ENCODE peak calls at places on chromosomes 4 and X, in six cellular contexts. C, A, X, I, H and Q are unnamed samples.

GRCh38 chrX:117751155-117751554 is 365.5 kb downstream of the KLHL13 start:
- DNase-seq in C (no peak), A (no peak), X (no peak), I (no peak), H (no peak), Q (no peak)

GRCh38 chrX:68990948-68991347 is 162.1 kb downstream of the EFNB1 start:
- DNase-seq in C (no peak), A (no peak), X (no peak), I (no peak), H (no peak), Q (no peak)

GRCh38 chrX:41472231-41472815 is 25.2 kb downstream of the NYX start:
- DNase-seq in C (no peak), A (no peak), X (no peak), I (no peak), H (no peak), Q (no peak)

GRCh38 chr4:55592014-55592413 is at the start of gene PDCL2:
- DNase-seq in C (no peak), A (peak), X (no peak), I (no peak), H (no peak), Q (no peak)

GRCh38 chr4:15778742-15779231 is 659 bp downstream of the CD38 start:
- DNase-seq in C (no peak), A (peak), X (peak), I (no peak), H (peak), Q (peak)

GRCh38 chr4:57492479-57492878 is 382.3 kb upstream of the IGFBP7 start:
- DNase-seq in C (no peak), A (no peak), X (no peak), I (no peak), H (no peak), Q (no peak)

GRCh38 chrX:120604359-120604782 is 470 bp downstream of the MCTS1 start:
- DNase-seq in C (peak), A (no peak), X (no peak), I (no peak), H (peak), Q (no peak)

GRCh38 chr4:80540785-80541469 is 205.4 kb downstream of the CFAP299 start:
- DNase-seq in C (no peak), A (no peak), X (no peak), I (no peak), H (no peak), Q (no peak)

GRCh38 chr4:56907489-56908205 is at the start of gene REST:
- DNase-seq in C (peak), A (peak), X (peak), I (peak), H (peak), Q (peak)

GRCh38 chrX:81868979-81869378 is 667.1 kb downstream of the SH3BGRL start:
- DNase-seq in C (no peak), A (no peak), X (no peak), I (no peak), H (no peak), Q (no peak)

GRCh38 chr4:102553982-102554381 is 52.8 kb downstream of the NFKB1 start:
- DNase-seq in C (no peak), A (no peak), X (no peak), I (no peak), H (no peak), Q (no peak)

GRCh38 chrX:123188081-123188480 is 4.0 kb downstream of the GRIA3 start:
- DNase-seq in C (no peak), A (no peak), X (no peak), I (no peak), H (no peak), Q (no peak)

DNA sequence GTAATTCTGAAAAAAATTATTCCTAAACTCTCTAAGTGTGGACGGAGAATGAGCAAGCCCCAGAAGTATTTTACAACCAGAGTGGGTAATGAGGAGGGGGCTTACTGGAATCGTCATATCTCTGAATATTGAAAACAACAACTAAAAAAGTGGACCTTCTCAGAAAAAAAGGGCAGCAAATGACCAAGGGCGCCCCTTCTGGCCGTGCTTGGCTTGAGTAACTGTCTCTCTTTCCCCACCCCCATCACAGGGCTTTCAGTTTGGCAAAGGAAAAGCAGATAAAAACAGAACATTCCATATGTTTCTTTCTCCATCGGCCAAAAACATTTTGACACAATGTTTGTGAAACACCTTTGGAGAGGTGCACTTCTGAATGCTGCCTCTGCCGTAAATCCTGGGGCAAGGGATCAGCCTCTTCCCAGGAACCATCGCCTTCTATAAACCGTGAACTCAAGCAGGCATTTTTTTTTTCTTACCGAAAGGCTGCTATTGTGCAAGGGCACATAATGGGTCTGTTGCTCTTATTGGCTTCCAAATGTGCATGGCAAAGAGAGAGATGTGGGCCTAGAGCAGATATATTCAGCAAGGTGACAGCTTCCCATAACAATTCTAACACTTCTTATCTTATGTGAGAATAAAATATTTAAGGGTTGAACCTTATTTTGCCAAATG is 115.4 kb downstream of the PARM1 start:
- DNase-seq in C (no peak), A (no peak), X (no peak), I (no peak), H (no peak), Q (no peak)
- TF ChIP-seq CTCF in C (no peak), A (no peak), X (no peak), I (no peak), H (no peak), Q (no peak)

GRCh38 chr4:40630335-40631021 is 814 bp upstream of the RBM47 start:
- DNase-seq in C (no peak), A (peak), X (no peak), I (peak), H (peak), Q (peak)

GRCh38 chr4:40627540-40627939 is 2.1 kb downstream of the RBM47 start:
- DNase-seq in C (no peak), A (no peak), X (no peak), I (no peak), H (no peak), Q (no peak)

GRCh38 chr4:40626183-40626990 is 3.3 kb downstream of the RBM47 start:
- DNase-seq in C (no peak), A (no peak), X (no peak), I (no peak), H (no peak), Q (no peak)

GRCh38 chr4:40628888-40629287 is 776 bp downstream of the RBM47 start:
- DNase-seq in C (no peak), A (no peak), X (no peak), I (no peak), H (no peak), Q (no peak)

DNA sequence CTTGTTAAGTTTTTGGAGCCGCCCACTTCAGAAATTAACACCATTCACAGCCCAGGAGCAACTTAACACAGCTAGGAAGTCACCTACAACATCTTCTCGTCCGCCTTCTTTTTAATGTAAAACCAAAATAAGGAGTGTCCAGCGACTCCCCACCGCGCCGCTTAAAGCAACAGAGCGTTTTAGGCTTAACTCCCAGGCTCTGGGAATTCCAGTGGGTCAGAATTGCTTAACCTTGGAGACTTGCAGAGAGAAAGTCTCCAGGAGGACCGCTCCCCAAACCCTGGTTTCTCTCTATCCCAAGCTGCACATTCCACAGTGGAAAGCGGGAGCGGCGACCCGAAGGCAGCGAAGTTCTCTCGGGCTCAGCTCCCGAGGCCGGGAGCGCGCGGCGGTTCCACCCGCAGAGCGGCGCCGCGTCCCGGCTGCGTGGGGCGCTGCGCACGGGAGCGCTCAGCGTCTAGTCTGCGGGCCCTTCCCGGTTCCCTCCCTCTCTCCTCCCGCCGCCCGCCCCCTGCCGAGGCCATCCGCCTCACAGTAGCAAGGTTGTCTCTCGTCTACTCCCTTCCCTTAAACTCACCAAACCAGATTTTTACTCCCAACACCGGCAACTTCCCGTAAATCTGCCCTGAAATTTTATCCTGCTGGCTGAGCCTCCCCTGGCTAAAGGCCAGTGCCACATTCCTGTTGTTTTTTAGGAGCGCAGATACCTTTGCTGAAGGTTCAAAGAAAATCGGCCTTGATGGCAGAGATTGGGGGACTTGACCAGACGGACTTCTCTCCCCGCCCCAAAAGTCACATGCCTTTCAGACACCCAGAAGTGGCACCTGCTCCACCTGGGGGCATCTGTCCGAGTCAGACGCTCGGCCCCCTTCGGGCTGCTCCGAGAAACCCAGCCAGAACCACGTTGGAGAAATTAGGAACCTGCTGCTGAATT is at the start of gene RBM47:
- DNase-seq in C (peak), A (peak), X (peak), I (peak), H (peak), Q (peak)
- TF ChIP-seq POLR2A in C (no peak), A (peak), X (no peak), I (no peak), H (no peak), Q (peak)

GRCh38 chr4:76188149-76188548 is 25.5 kb downstream of the SCARB2 start:
- DNase-seq in C (no peak), A (no peak), X (no peak), I (no peak), H (no peak), Q (no peak)
- H3K27ac ChIP-seq in C (no peak), A (peak), X (no peak), I (peak), H (no peak), Q (no peak)

GRCh38 chr4:8586671-8587468 is 5.7 kb upstream of the CPZ start:
- DNase-seq in C (no peak), A (no peak), X (no peak), I (no peak), H (no peak), Q (no peak)
- TF ChIP-seq CTCF in C (no peak), A (no peak), X (no peak), I (no peak), H (no peak), Q (no peak)

DNA sequence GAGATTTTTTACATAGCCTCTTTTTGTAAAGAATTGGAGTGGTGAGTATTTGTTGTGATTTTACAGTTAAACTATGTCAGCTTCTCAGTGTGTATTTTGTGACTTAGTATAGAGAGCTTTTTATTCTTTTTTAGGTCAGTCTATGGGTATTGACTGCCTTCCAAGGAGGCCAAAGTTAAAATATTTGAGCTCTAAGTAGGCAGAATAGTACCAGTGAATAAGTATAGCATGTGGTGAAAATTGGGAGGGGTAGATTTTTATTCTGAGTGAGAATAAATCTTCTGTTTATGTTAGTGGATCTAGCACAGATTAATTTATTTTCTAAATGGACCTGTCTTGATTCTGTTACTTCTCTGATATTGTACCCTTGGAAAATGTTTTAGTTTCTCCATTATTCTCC is 37.5 kb downstream of the HERC3 start:
- DNase-seq in C (no peak), A (no peak), X (no peak), I (no peak), H (no peak), Q (no peak)
- TF ChIP-seq POLR2A in C (no peak), A (no peak), X (no peak), I (no peak), H (no peak), Q (no peak)

DNA sequence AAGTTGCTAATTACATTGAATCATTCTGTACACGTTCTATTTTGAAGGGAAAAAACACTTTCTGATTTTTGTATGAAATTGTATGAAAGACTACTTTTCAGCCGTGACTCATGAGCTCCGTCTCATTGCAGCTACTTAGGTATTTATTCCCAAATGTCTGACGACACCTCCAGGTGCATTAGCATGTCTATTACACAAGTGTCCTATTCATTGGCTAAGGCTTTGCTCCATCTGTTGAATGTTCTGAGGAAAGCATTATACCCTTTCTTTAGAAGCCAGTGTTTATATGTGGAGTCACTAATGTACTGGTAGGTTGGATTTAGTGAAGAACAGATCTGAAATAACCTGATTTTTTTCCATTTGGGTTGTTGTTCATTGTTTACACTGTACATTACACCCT is 51.8 kb downstream of the MAP7D3 start:
- DNase-seq in C (no peak), A (no peak), X (no peak), I (no peak), H (no peak), Q (no peak)
- H3K27ac ChIP-seq in C (no peak), A (no peak), X (peak), I (peak), H (peak), Q (no peak)

GRCh38 chr4:141656031-141656430 is 19.6 kb downstream of the IL15 start:
- DNase-seq in C (no peak), A (no peak), X (no peak), I (no peak), H (no peak), Q (peak)

GRCh38 chr4:141652161-141652778 is 15.9 kb downstream of the IL15 start:
- DNase-seq in C (peak), A (no peak), X (no peak), I (no peak), H (no peak), Q (no peak)

GRCh38 chr4:141657550-141657949 is 21.2 kb downstream of the IL15 start:
- DNase-seq in C (no peak), A (no peak), X (no peak), I (no peak), H (no peak), Q (no peak)

GRCh38 chr4:141658316-141658715 is 21.9 kb downstream of the IL15 start:
- DNase-seq in C (peak), A (no peak), X (no peak), I (no peak), H (no peak), Q (no peak)

DNA sequence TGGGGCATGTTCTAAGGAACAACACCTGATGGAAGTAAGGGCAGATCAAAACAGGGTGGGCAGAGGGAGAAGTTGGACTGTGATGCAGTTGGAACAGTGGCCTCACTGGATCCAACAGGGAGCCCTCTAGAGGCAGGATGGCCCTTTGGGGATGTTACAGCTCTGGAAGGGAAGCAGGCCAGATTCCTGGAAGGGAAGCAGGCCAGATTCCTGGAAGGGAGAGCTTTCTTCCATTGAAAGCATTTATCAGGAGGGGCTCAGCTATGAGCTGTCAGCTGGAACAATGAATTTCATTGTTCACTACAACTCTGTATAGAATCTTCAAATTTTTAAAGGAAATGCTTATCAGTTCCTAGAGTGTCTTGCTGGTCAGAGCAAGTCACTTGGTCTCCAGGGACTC is 17.7 kb downstream of the IL15 start:
- DNase-seq in C (peak), A (peak), X (peak), I (no peak), H (peak), Q (no peak)
- TF ChIP-seq CTCF in C (peak), A (peak), X (no peak), I (no peak), H (peak), Q (peak)